ENCODE peak calls at places on chromosomes 12 and 14, in five cellular contexts. O, H, J, I and U are unnamed samples.

GRCh38 chr14:74867673-74868072 is 8.3 kb downstream of the PROX2 start:
- DNase-seq in H (no peak), O (no peak), I (peak), J (no peak), U (peak)

GRCh38 chr12:98618952-98619351 is 25.5 kb downstream of the SLC25A3 start:
- DNase-seq in J (no peak), O (no peak), H (peak), I (peak), U (peak)

GRCh38 chr14:75310295-75311059 is 31.8 kb downstream of the FOS start:
- DNase-seq in J (peak), H (peak), I (peak), O (no peak), U (peak)

GRCh38 chr12:128818065-128819022 is 5.4 kb downstream of the SLC15A4 start:
- DNase-seq in J (no peak), I (peak), O (no peak), H (peak), U (peak)

GRCh38 chr12:93785262-93786010 is 108.3 kb downstream of the CRADD start:
- DNase-seq in J (peak), H (peak), O (no peak), I (peak), U (peak)

GRCh38 chr12:75964150-75964549 is 67.4 kb downstream of the PHLDA1 start:
- DNase-seq in H (no peak), O (no peak), J (peak), I (no peak), U (no peak)

GRCh38 chr14:34113051-34113511 is 162.2 kb upstream of the EGLN3 start:
- DNase-seq in J (no peak), O (no peak), H (no peak), I (peak), U (peak)

GRCh38 chr14:102849522-102850379 is 72.5 kb downstream of the TRAF3 start:
- DNase-seq in I (peak), O (no peak), J (no peak), H (peak), U (peak)

GRCh38 chr14:73712540-73713141 is 1.5 kb downstream of the PNMA1 start:
- DNase-seq in J (peak), H (no peak), I (peak), O (peak), U (peak)

GRCh38 chr12:124053855-124054254 is 80.8 kb downstream of the ZNF664 start:
- DNase-seq in H (peak), O (no peak), I (peak), J (peak), U (peak)

GRCh38 chr12:57481671-57482070 is 2.0 kb upstream of the ARHGAP9 start:
- DNase-seq in O (no peak), H (no peak), J (no peak), I (no peak), U (no peak)

GRCh38 chr14:55303646-55304277 is 32.5 kb downstream of the FBXO34 start:
- DNase-seq in J (no peak), I (no peak), H (peak), O (no peak), U (peak)

GRCh38 chr12:128661216-128661550 is 162.6 kb downstream of the SLC15A4 start:
- DNase-seq in O (no peak), H (no peak), J (no peak), I (no peak), U (no peak)

GRCh38 chr14:57060276-57060956 is 208.3 kb downstream of the EXOC5 start:
- DNase-seq in J (no peak), H (no peak), I (no peak), O (no peak), U (no peak)